ENCODE peak calls at places on chromosomes 7 and 10, in ten cellular contexts. One of them, this sample, is unnamed.

GRCh38 chr7:46134385-46134784 is 213.3 kb upstream of the IGFBP3 start:
- DNase-seq in stromal cell of bone marrow: no peak
- DNase-seq in GM04503: no peak
- DNase-seq in OCI-M1: no peak
- DNase-seq in NCI-H1092: no peak
- DNase-seq in activated CD4-positive, alpha-beta T cell treated with anti-CD3 and anti-CD28 coated beads, Interleukin-2, amount 50 U/mL, for 24 hours: no peak
- DNase-seq in iPS-NIHi11: no peak
- DNase-seq in uterus: no peak
- DNase-seq in ELR: no peak
- DNase-seq in Right ventricle myocardium superior: no peak
- DNase-seq in this sample: no peak

GRCh38 chr7:139078911-139079310 is 30.6 kb downstream of the ZC3HAV1 start:
- DNase-seq in ELR: no peak
- DNase-seq in iPS-NIHi11: no peak
- DNase-seq in Right ventricle myocardium superior: no peak
- DNase-seq in stromal cell of bone marrow: no peak
- DNase-seq in GM04503: no peak
- DNase-seq in activated CD4-positive, alpha-beta T cell treated with anti-CD3 and anti-CD28 coated beads, Interleukin-2, amount 50 U/mL, for 24 hours: no peak
- DNase-seq in OCI-M1: no peak
- DNase-seq in NCI-H1092: no peak
- DNase-seq in uterus: no peak
- DNase-seq in this sample: no peak

GRCh38 chr7:42456756-42457276 is 219.8 kb upstream of the GLI3 start:
- DNase-seq in activated CD4-positive, alpha-beta T cell treated with anti-CD3 and anti-CD28 coated beads, Interleukin-2, amount 50 U/mL, for 24 hours: no peak
- DNase-seq in GM04503: no peak
- DNase-seq in OCI-M1: no peak
- DNase-seq in ELR: no peak
- DNase-seq in Right ventricle myocardium superior: no peak
- DNase-seq in uterus: no peak
- DNase-seq in iPS-NIHi11: no peak
- DNase-seq in NCI-H1092: no peak
- DNase-seq in stromal cell of bone marrow: peak
- DNase-seq in this sample: no peak

GRCh38 chr7:117153016-117153415 is 169.8 kb downstream of the WNT2 start:
- DNase-seq in stromal cell of bone marrow: no peak
- DNase-seq in iPS-NIHi11: no peak
- DNase-seq in ELR: no peak
- DNase-seq in activated CD4-positive, alpha-beta T cell treated with anti-CD3 and anti-CD28 coated beads, Interleukin-2, amount 50 U/mL, for 24 hours: no peak
- DNase-seq in NCI-H1092: no peak
- DNase-seq in OCI-M1: no peak
- DNase-seq in uterus: no peak
- DNase-seq in Right ventricle myocardium superior: no peak
- DNase-seq in GM04503: no peak
- DNase-seq in this sample: no peak

GRCh38 chr7:84022686-84023308 is 171.8 kb downstream of the SEMA3A start:
- DNase-seq in stromal cell of bone marrow: no peak
- DNase-seq in GM04503: no peak
- DNase-seq in ELR: no peak
- DNase-seq in iPS-NIHi11: peak
- DNase-seq in activated CD4-positive, alpha-beta T cell treated with anti-CD3 and anti-CD28 coated beads, Interleukin-2, amount 50 U/mL, for 24 hours: no peak
- DNase-seq in Right ventricle myocardium superior: no peak
- DNase-seq in uterus: no peak
- DNase-seq in NCI-H1092: peak
- DNase-seq in OCI-M1: peak
- DNase-seq in this sample: peak

GRCh38 chr10:51176976-51177690 is 102.8 kb downstream of the PRKG1 start:
- DNase-seq in iPS-NIHi11: no peak
- DNase-seq in OCI-M1: no peak
- DNase-seq in stromal cell of bone marrow: peak
- DNase-seq in NCI-H1092: no peak
- DNase-seq in uterus: no peak
- DNase-seq in GM04503: peak
- DNase-seq in ELR: no peak
- DNase-seq in activated CD4-positive, alpha-beta T cell treated with anti-CD3 and anti-CD28 coated beads, Interleukin-2, amount 50 U/mL, for 24 hours: no peak
- DNase-seq in Right ventricle myocardium superior: no peak
- DNase-seq in this sample: no peak

GRCh38 chr10:90746829-90747228 is 111.0 kb downstream of the HTR7 start:
- DNase-seq in OCI-M1: no peak
- DNase-seq in activated CD4-positive, alpha-beta T cell treated with anti-CD3 and anti-CD28 coated beads, Interleukin-2, amount 50 U/mL, for 24 hours: no peak
- DNase-seq in NCI-H1092: no peak
- DNase-seq in Right ventricle myocardium superior: no peak
- DNase-seq in uterus: no peak
- DNase-seq in iPS-NIHi11: no peak
- DNase-seq in ELR: no peak
- DNase-seq in GM04503: no peak
- DNase-seq in stromal cell of bone marrow: no peak
- DNase-seq in this sample: no peak

GRCh38 chr7:44881066-44881600 is 4.2 kb downstream of the PURB start:
- DNase-seq in iPS-NIHi11: no peak
- DNase-seq in GM04503: no peak
- DNase-seq in Right ventricle myocardium superior: no peak
- DNase-seq in activated CD4-positive, alpha-beta T cell treated with anti-CD3 and anti-CD28 coated beads, Interleukin-2, amount 50 U/mL, for 24 hours: no peak
- DNase-seq in stromal cell of bone marrow: no peak
- DNase-seq in OCI-M1: no peak
- DNase-seq in uterus: no peak
- DNase-seq in NCI-H1092: no peak
- DNase-seq in ELR: no peak
- DNase-seq in this sample: no peak

GRCh38 chr7:4692055-4692454 is 10.0 kb downstream of the FOXK1 start:
- DNase-seq in ELR: no peak
- DNase-seq in uterus: peak
- DNase-seq in stromal cell of bone marrow: no peak
- DNase-seq in NCI-H1092: no peak
- DNase-seq in activated CD4-positive, alpha-beta T cell treated with anti-CD3 and anti-CD28 coated beads, Interleukin-2, amount 50 U/mL, for 24 hours: no peak
- DNase-seq in Right ventricle myocardium superior: no peak
- DNase-seq in GM04503: no peak
- DNase-seq in iPS-NIHi11: no peak
- DNase-seq in OCI-M1: no peak
- DNase-seq in this sample: no peak

GRCh38 chr7:70881470-70881869 is 250.5 kb upstream of the GALNT17 start:
- DNase-seq in OCI-M1: peak
- DNase-seq in NCI-H1092: no peak
- DNase-seq in Right ventricle myocardium superior: no peak
- DNase-seq in iPS-NIHi11: no peak
- DNase-seq in uterus: no peak
- DNase-seq in activated CD4-positive, alpha-beta T cell treated with anti-CD3 and anti-CD28 coated beads, Interleukin-2, amount 50 U/mL, for 24 hours: no peak
- DNase-seq in ELR: no peak
- DNase-seq in GM04503: no peak
- DNase-seq in stromal cell of bone marrow: no peak
- DNase-seq in this sample: no peak